ENCODE peak calls at places on chromosomes 3 and 15, in five cellular contexts. J is G401, X is cerebellar nuclear complex, R is H7, U is kidney glomerular epithelial cell. K is an unnamed sample.

GRCh38 chr15:31062310-31062964 is 39.1 kb downstream of the TRPM1 start:
- DNase-seq in J (no peak), X (no peak), R (no peak), U (no peak), K (no peak)

GRCh38 chr15:84817461-84818081 is 415 bp downstream of the ALPK3 start:
- DNase-seq in J (no peak), X (no peak), R (no peak), U (no peak), K (no peak)

GRCh38 chr3:83457516-83457915 is 1501.3 kb upstream of the CADM2 start:
- DNase-seq in J (no peak), X (no peak), R (no peak), U (no peak), K (no peak)

GRCh38 chr3:129611812-129612349 is 5.4 kb upstream of the PLXND1 start:
- DNase-seq in J (no peak), X (no peak), R (peak; percentile 89), U (peak; percentile 60), K (no peak)

GRCh38 chr3:133113526-133113925 is 75.3 kb downstream of the TMEM108 start:
- DNase-seq in J (no peak), X (no peak), R (no peak), U (no peak), K (no peak)

GRCh38 chr3:70861234-70861633 is 548.8 kb upstream of the MDFIC2 start:
- DNase-seq in J (no peak), X (no peak), R (no peak), U (peak; percentile 41), K (no peak)

GRCh38 chr3:160133757-160134156 is 91.5 kb upstream of the C3orf80 start:
- DNase-seq in J (no peak), X (no peak), R (peak; percentile 24), U (peak; percentile 31), K (no peak)

GRCh38 chr3:14925729-14926591 is 21.4 kb upstream of the NR2C2 start:
- DNase-seq in J (peak; percentile 70), X (no peak), R (peak; percentile 77), U (peak; percentile 71), K (peak; percentile 75)

GRCh38 chr3:47892284-47892683 is 89.3 kb downstream of the DHX30 start:
- DNase-seq in J (peak; percentile 85), X (no peak), R (no peak), U (no peak), K (peak; percentile 77)

GRCh38 chr3:185152433-185153169 is at the start of gene C3orf70:
- DNase-seq in J (peak; percentile 71), X (no peak), R (peak; percentile 86), U (no peak), K (peak; percentile 64)

GRCh38 chr3:192273611-192274010 is 453.7 kb downstream of the FGF12 start:
- DNase-seq in J (no peak), X (no peak), R (no peak), U (no peak), K (no peak)

GRCh38 chr3:51709004-51709420 is 2.1 kb downstream of the GRM2 start:
- DNase-seq in J (no peak), X (no peak), R (peak; percentile 42), U (no peak), K (no peak)

GRCh38 chr3:157573281-157573680 is 70.1 kb upstream of the VEPH1 start:
- DNase-seq in J (no peak), X (no peak), R (no peak), U (no peak), K (no peak)

GRCh38 chr3:30873667-30874066 is 20.8 kb downstream of the GADL1 start:
- DNase-seq in J (no peak), X (no peak), R (no peak), U (no peak), K (no peak)

GRCh38 chr15:54082836-54083492 is 104.7 kb downstream of the UNC13C start:
- DNase-seq in J (no peak), X (no peak), R (peak; percentile 47), U (peak; percentile 4), K (no peak)

GRCh38 chr15:89068325-89068784 is 19.9 kb upstream of the ABHD2 start:
- DNase-seq in J (no peak), X (no peak), R (no peak), U (peak; percentile 41), K (no peak)

GRCh38 chr3:38137615-38138346 is 680 bp upstream of the MYD88 start:
- DNase-seq in J (peak; percentile 23), X (no peak), R (peak; percentile 54), U (no peak), K (no peak)

GRCh38 chr3:86794336-86795065 is 196.4 kb downstream of the VGLL3 start:
- DNase-seq in J (no peak), X (no peak), R (no peak), U (peak; percentile 41), K (no peak)

GRCh38 chr15:93201940-93202339 is 112.9 kb upstream of the RGMA start:
- DNase-seq in J (no peak), X (no peak), R (no peak), U (no peak), K (no peak)

GRCh38 chr3:133927543-133928066 is 31.9 kb upstream of the RAB6B start:
- DNase-seq in J (no peak), X (no peak), R (peak; percentile 96), U (peak; percentile 4), K (peak; percentile 35)

GRCh38 chr15:83653288-83653638 is 660 bp upstream of the ADAMTSL3 start:
- DNase-seq in J (no peak), X (no peak), R (no peak), U (no peak), K (no peak)

GRCh38 chr3:72411102-72411501 is 437.1 kb downstream of the SHQ1 start:
- DNase-seq in J (no peak), X (no peak), R (no peak), U (no peak), K (no peak)

GRCh38 chr15:59892995-59893394 is 111.1 kb upstream of the FOXB1 start:
- DNase-seq in J (no peak), X (no peak), R (peak; percentile 36), U (peak; percentile 22), K (no peak)

GRCh38 chr3:44825264-44825925 is 36.3 kb upstream of the TMEM42 start:
- DNase-seq in J (no peak), X (no peak), R (no peak), U (peak; percentile 92), K (no peak)

K was measured in Ammon's horn.